ENCODE peak calls at places on chromosomes 3 and 15, in five cellular contexts. One of them, this sample, is unnamed.

GRCh38 chr3:142279965-142280590 is 54.7 kb upstream of the GK5 start:
- DNase-seq in mesenchymal stem cell: peak; percentile 79
- DNase-seq in IMR-90: peak; percentile 80
- DNase-seq in GM23248: peak; percentile 84
- DNase-seq in Panc1: peak; percentile 57
- DNase-seq in this sample: peak; percentile 72

GRCh38 chr3:50194903-50195500 is 3.6 kb downstream of the GNAT1 start:
- DNase-seq in mesenchymal stem cell: no peak
- DNase-seq in IMR-90: no peak
- DNase-seq in GM23248: peak; percentile 56
- DNase-seq in Panc1: no peak
- DNase-seq in this sample: no peak

GRCh38 chr3:46910166-46910760 is 32.7 kb downstream of the PTH1R start:
- DNase-seq in mesenchymal stem cell: no peak
- DNase-seq in IMR-90: no peak
- DNase-seq in GM23248: no peak
- DNase-seq in Panc1: no peak
- DNase-seq in this sample: no peak

GRCh38 chr3:140953028-140953960 is 11.7 kb downstream of the SLC25A36 start:
- DNase-seq in mesenchymal stem cell: peak; percentile 85
- DNase-seq in IMR-90: peak; percentile 81
- DNase-seq in GM23248: peak; percentile 66
- DNase-seq in Panc1: no peak
- DNase-seq in this sample: no peak

GRCh38 chr3:43996379-43997301 is 245.0 kb upstream of the TOPAZ1 start:
- DNase-seq in mesenchymal stem cell: peak; percentile 20
- DNase-seq in IMR-90: no peak
- DNase-seq in GM23248: peak; percentile 58
- DNase-seq in Panc1: no peak
- DNase-seq in this sample: peak; percentile 18

GRCh38 chr3:183472155-183472554 is 43.7 kb upstream of the MCF2L2 start:
- DNase-seq in mesenchymal stem cell: no peak
- DNase-seq in IMR-90: no peak
- DNase-seq in GM23248: no peak
- DNase-seq in Panc1: no peak
- DNase-seq in this sample: no peak

GRCh38 chr15:78866824-78867223 is 5.9 kb upstream of the MORF4L1 start:
- DNase-seq in mesenchymal stem cell: no peak
- DNase-seq in IMR-90: no peak
- DNase-seq in GM23248: peak; percentile 7
- DNase-seq in Panc1: no peak
- DNase-seq in this sample: no peak

GRCh38 chr3:120129718-120130117 is 35.5 kb upstream of the GSK3B start:
- DNase-seq in mesenchymal stem cell: no peak
- DNase-seq in IMR-90: peak; percentile 57
- DNase-seq in GM23248: peak; percentile 66
- DNase-seq in Panc1: no peak
- DNase-seq in this sample: no peak

GRCh38 chr3:126781889-126782491 is 78.0 kb downstream of the CHCHD6 start:
- DNase-seq in mesenchymal stem cell: peak; percentile 48
- DNase-seq in IMR-90: peak; percentile 86
- DNase-seq in GM23248: peak; percentile 88
- DNase-seq in Panc1: no peak
- DNase-seq in this sample: no peak

GRCh38 chr3:185717121-185717520 is 107.7 kb downstream of the IGF2BP2 start:
- DNase-seq in mesenchymal stem cell: peak; percentile 93
- DNase-seq in IMR-90: peak; percentile 93
- DNase-seq in GM23248: peak; percentile 92
- DNase-seq in Panc1: no peak
- DNase-seq in this sample: no peak

GRCh38 chr3:137438561-137438960 is 325.6 kb upstream of the SOX14 start:
- DNase-seq in mesenchymal stem cell: no peak
- DNase-seq in IMR-90: no peak
- DNase-seq in GM23248: no peak
- DNase-seq in Panc1: no peak
- DNase-seq in this sample: no peak

GRCh38 chr3:72288955-72289707 is 504.2 kb upstream of the PROK2 start:
- DNase-seq in mesenchymal stem cell: no peak
- DNase-seq in IMR-90: peak; percentile 57
- DNase-seq in GM23248: peak; percentile 67
- DNase-seq in Panc1: no peak
- DNase-seq in this sample: no peak

GRCh38 chr3:101072299-101072698 is 79.1 kb upstream of the ABI3BP start:
- DNase-seq in mesenchymal stem cell: no peak
- DNase-seq in IMR-90: peak; percentile 52
- DNase-seq in GM23248: no peak
- DNase-seq in Panc1: no peak
- DNase-seq in this sample: no peak

GRCh38 chr3:31571325-31571724 is 38.6 kb downstream of the STT3B start:
- DNase-seq in mesenchymal stem cell: no peak
- DNase-seq in IMR-90: no peak
- DNase-seq in GM23248: no peak
- DNase-seq in Panc1: no peak
- DNase-seq in this sample: no peak

DNA sequence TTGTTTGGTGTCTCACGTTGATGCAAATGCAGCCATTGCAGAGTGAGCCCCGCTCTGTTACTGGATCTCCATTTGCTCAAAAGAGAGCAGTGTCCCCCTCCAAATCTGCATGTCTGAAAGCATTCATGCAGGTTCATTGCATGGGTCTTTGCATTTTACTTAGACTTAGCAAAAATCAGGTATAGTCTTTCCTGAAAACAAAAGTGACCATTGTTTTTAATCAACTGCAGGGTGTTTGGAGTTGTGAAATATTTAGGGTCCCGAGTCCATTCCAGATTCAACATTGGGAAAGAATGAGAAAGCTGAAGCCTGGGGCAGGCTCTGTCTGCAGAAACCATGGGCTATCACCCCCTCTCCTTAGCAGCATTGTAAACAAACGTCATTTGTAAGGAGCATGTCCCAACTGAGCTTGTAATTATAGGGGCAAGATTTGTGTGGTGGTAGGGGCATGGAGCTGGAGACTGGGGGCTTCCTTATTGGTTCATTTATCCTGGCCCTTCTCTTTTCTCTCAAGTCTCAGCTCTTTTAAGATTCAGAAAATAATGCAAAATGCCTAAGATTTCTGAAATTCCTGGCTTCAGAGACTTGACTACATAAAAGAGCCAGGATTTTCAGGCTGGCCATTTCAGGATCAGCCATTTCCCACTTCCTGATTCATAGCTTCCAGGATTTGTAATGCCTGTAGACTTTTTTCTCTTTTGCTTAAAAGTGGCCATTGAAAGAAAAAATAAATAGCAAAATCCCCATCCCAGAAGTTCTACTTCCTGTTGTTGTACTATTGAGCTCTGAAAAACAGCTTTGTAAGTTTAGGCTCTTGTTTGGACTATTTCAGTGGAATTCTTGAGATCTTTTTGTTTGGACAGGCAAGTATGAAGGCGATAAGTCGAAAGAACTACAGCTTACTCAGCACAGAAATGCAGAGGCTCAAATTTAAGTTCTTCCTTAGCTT is 23.0 kb downstream of the IGF1R start:
- DNase-seq in mesenchymal stem cell: peak; percentile 81
- DNase-seq in IMR-90: peak; percentile 69
- DNase-seq in GM23248: peak; percentile 74
- DNase-seq in Panc1: no peak
- DNase-seq in this sample: peak; percentile 75
- H3K4me1 ChIP-seq in mesenchymal stem cell: peaks cover 28% of the 10 kb centered on the region
- H3K4me1 ChIP-seq in IMR-90: peaks cover 46% of the 10 kb centered on the region
- H3K4me1 ChIP-seq in GM23248: peaks cover 44% of the 10 kb centered on the region
- H3K4me1 ChIP-seq in Panc1: peaks cover 64% of the 10 kb centered on the region
- H3K4me1 ChIP-seq in this sample: peaks cover 7% of the 10 kb centered on the region

GRCh38 chr3:197430502-197430901 is 125.3 kb downstream of the BDH1 start:
- DNase-seq in mesenchymal stem cell: peak; percentile 35
- DNase-seq in IMR-90: no peak
- DNase-seq in GM23248: peak; percentile 17
- DNase-seq in Panc1: no peak
- DNase-seq in this sample: no peak
- H3K4me3 ChIP-seq in mesenchymal stem cell: no peak overlapping the region
- H3K4me3 ChIP-seq in IMR-90: no peak overlapping the region
- H3K4me3 ChIP-seq in GM23248: no peak overlapping the region
- H3K4me3 ChIP-seq in Panc1: no peak overlapping the region
- H3K4me3 ChIP-seq in this sample: no peak overlapping the region

DNA sequence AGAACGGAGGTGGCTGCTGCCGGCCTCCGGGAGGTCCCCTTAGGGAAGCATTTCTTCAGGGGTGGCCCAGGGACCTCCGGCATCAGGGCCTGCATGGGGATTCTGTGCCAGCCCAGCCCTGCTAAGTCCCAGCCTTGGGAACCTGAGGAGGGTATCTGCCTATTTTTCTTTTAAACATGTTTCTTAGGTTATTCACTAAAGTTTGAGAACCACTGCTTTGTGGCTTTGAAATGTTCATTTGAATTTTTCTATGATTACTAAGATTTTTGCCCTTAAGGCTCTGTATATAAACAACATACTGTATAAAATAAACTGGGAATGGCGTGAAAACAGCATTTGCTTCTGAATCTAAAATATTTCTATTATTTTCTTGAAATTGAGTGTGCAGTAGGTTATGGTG is 24.4 kb downstream of the FAN1 start:
- DNase-seq in mesenchymal stem cell: no peak
- DNase-seq in IMR-90: peak; percentile 61
- DNase-seq in GM23248: peak; percentile 5
- DNase-seq in Panc1: no peak
- DNase-seq in this sample: no peak
- H3K4me1 ChIP-seq in mesenchymal stem cell: peaks cover 32% of the 10 kb centered on the region
- H3K4me1 ChIP-seq in IMR-90: peaks cover 19% of the 10 kb centered on the region
- H3K4me1 ChIP-seq in GM23248: peaks cover 7% of the 10 kb centered on the region
- H3K4me1 ChIP-seq in Panc1: no peaks in the 10 kb centered on the region
- H3K4me1 ChIP-seq in this sample: no peaks in the 10 kb centered on the region

GRCh38 chr15:73685981-73686380 is 1.8 kb downstream of the CD276 start:
- DNase-seq in mesenchymal stem cell: peak; percentile 69
- DNase-seq in IMR-90: no peak
- DNase-seq in GM23248: peak; percentile 45
- DNase-seq in Panc1: no peak
- DNase-seq in this sample: no peak
- H3K4me3 ChIP-seq in mesenchymal stem cell: no peak overlapping the region
- H3K4me3 ChIP-seq in IMR-90: peak overlapping the region; percentile 98
- H3K4me3 ChIP-seq in GM23248: peak overlapping the region; percentile 80
- H3K4me3 ChIP-seq in Panc1: peak overlapping the region; percentile 87
- H3K4me3 ChIP-seq in this sample: no peak overlapping the region

GRCh38 chr3:107594870-107595269 is 72.1 kb downstream of the BBX start:
- DNase-seq in mesenchymal stem cell: peak; percentile 52
- DNase-seq in IMR-90: peak; percentile 7
- DNase-seq in GM23248: no peak
- DNase-seq in Panc1: no peak
- DNase-seq in this sample: no peak

GRCh38 chr3:107600784-107601183 is 78.0 kb downstream of the BBX start:
- DNase-seq in mesenchymal stem cell: no peak
- DNase-seq in IMR-90: no peak
- DNase-seq in GM23248: peak; percentile 33
- DNase-seq in Panc1: no peak
- DNase-seq in this sample: no peak

GRCh38 chr3:107599755-107600122 is 77.0 kb downstream of the BBX start:
- DNase-seq in mesenchymal stem cell: no peak
- DNase-seq in IMR-90: no peak
- DNase-seq in GM23248: no peak
- DNase-seq in Panc1: no peak
- DNase-seq in this sample: no peak

GRCh38 chr3:107596639-107597038 is 73.9 kb downstream of the BBX start:
- DNase-seq in mesenchymal stem cell: no peak
- DNase-seq in IMR-90: no peak
- DNase-seq in GM23248: no peak
- DNase-seq in Panc1: no peak
- DNase-seq in this sample: no peak

GRCh38 chr3:107598926-107599754 is 76.4 kb downstream of the BBX start:
- DNase-seq in mesenchymal stem cell: peak; percentile 65
- DNase-seq in IMR-90: peak; percentile 44
- DNase-seq in GM23248: peak; percentile 69
- DNase-seq in Panc1: no peak
- DNase-seq in this sample: no peak
- H3K4me1 ChIP-seq in mesenchymal stem cell: peaks cover 3% of the 10 kb centered on the region
- H3K4me1 ChIP-seq in IMR-90: peaks cover 4% of the 10 kb centered on the region
- H3K4me1 ChIP-seq in GM23248: peaks cover 26% of the 10 kb centered on the region
- H3K4me1 ChIP-seq in Panc1: peaks cover 6% of the 10 kb centered on the region
- H3K4me1 ChIP-seq in this sample: no peaks in the 10 kb centered on the region